ENCODE peak calls at places on chromosomes 16 and 17, in four cellular contexts. H is OCI-LY7; B is CD8-positive, alpha-beta T cell; A is breast epithelium. T is an unnamed sample.

GRCh38 chr16:66152841-66153525 is 213.5 kb upstream of the CDH5 start:
- DNase-seq in H (no peak), B (no peak), A (no peak), T (peak; percentile 86)

GRCh38 chr17:66779186-66779585 is 55.7 kb upstream of the CACNG5 start:
- DNase-seq in H (no peak), B (no peak), A (no peak), T (no peak)

GRCh38 chr17:76691379-76692191 is 19.2 kb downstream of the MXRA7 start:
- DNase-seq in H (no peak), B (no peak), A (no peak), T (no peak)

GRCh38 chr17:81492202-81492601 is 20.4 kb downstream of the ACTG1 start:
- DNase-seq in H (no peak), B (no peak), A (no peak), T (no peak)

GRCh38 chr16:27322858-27323780 is 9.3 kb downstream of the IL4R start:
- DNase-seq in H (no peak), B (no peak), A (peak; percentile 67), T (no peak)

GRCh38 chr16:11309895-11310633 is 28.9 kb upstream of the PRM1 start:
- DNase-seq in H (peak; percentile 99), B (no peak), A (no peak), T (no peak)

GRCh38 chr17:28478940-28479615 is 5.6 kb downstream of the SLC13A2 start:
- DNase-seq in H (no peak), B (no peak), A (no peak), T (no peak)

GRCh38 chr16:1960665-1961630 is 1.6 kb downstream of the NDUFB10 start:
- DNase-seq in H (peak; percentile 69), B (no peak), A (no peak), T (no peak)

GRCh38 chr16:85651822-85652430 is 36.8 kb downstream of the GINS2 start:
- DNase-seq in H (no peak), B (no peak), A (no peak), T (no peak)

DNA sequence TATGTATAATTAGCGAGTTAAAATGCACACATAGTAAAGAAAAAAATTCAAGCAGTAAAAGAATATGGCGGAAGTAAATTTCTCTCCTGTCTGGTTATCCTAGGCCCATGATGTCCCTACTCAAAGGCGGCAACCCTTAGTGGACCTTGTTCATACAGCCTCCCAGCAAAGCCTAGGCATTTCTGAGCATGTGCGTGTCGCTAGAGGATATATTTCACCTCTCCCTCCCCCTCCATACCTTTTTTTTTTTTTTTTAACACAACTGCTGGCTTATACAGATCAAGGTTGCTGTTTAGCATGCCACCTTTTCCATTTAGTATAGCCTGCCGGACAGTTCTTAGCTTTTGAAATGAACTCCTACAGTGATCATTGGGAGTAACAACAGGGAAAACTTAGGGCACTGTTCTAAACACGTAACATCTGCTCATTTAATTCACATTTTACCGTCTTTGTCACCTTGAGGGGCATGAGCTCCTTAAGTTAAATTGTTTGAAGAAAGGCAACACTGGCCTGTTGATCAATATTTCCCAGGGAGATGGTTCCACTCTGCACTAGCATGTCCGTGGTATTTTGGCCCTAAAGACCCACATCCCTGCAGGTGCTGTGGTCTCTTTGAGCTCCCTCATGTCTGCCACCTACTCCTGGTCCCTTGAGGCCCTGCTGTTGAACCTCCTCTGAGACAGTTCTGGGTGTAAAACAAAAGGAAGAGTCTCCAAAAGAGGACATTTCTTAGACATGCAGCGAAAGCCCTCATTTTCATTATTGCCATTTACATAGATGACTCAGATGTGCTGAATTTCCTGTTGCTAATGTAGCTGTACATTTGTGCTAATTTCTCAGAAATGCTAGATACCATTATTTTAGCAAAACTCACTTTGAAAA is 4.1 kb upstream of the TNFRSF13B start:
- DNase-seq in H (peak; percentile 85), B (no peak), A (no peak), T (no peak)
- H3K4me3 ChIP-seq in H (peak overlapping the region; percentile 45), B (no peak overlapping the region), A (no peak overlapping the region), T (no peak overlapping the region)

DNA sequence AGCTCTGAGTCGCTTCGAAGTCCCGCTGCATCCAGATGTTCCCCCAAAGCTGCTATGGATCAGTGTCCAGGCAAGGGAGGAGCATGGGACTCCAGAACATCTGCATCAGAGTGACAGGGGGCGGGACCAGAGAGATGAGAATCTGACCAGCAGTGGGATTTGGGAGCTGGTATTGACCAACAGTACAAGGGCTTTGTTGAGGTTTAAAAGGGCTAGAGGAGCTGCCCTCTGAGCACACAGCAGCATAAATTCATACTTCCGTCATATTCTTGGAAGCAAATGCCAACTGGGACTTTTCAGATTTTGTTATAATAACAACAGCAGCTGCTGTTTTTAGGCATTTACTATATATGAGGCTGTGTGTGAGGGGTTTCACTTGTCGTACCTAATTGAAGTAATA is 10.6 kb downstream of the RBFOX1 start:
- DNase-seq in H (no peak), B (no peak), A (no peak), T (no peak)
- TF ChIP-seq CTCF in H (no peak), B (no peak), A (no peak), T (no peak)

DNA sequence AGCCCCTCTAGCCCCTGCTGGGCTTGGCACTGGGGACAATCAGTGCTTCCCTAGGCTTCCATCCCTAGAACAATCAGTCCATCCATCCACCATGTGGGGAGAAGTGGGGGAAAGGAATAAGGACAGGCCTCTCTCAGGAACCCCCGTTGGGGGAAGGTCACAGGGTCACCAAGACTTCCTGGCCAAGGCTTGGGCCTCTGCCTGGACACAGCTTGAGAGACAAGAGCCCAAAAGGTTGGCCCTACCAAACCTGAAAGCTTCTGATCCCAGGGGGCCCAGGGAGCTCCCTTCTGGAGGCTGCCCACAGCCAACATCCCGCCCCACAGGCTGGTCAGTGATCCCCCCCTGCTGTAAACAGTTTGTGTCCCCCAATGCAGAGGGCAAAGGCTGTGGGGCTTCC is 16.2 kb upstream of the MTMR4 start:
- DNase-seq in H (no peak), B (no peak), A (no peak), T (no peak)
- H3K4me3 ChIP-seq in H (no peak overlapping the region), B (no peak overlapping the region), A (peak overlapping the region; percentile 68), T (peak overlapping the region; percentile 50)

GRCh38 chr16:31700530-31701388 is 172.8 kb upstream of the ZNF267 start:
- DNase-seq in H (peak; percentile 92), B (peak; percentile 79), A (peak; percentile 84), T (peak; percentile 68)
- TF ChIP-seq CTCF in H (no peak), B (no peak), A (no peak), T (peak; percentile 25)

GRCh38 chr17:78132086-78132676 is 1.6 kb downstream of the TMC8 start:
- DNase-seq in H (peak; percentile 80), B (peak; percentile 67), A (no peak), T (no peak)

GRCh38 chr17:78134899-78135385 is 4.4 kb downstream of the TMC8 start:
- DNase-seq in H (no peak), B (no peak), A (no peak), T (no peak)

GRCh38 chr17:78133971-78134898 is 3.7 kb downstream of the TMC8 start:
- DNase-seq in H (peak; percentile 91), B (peak; percentile 65), A (no peak), T (no peak)

GRCh38 chr17:78132767-78133178 is 2.2 kb downstream of the TMC8 start:
- DNase-seq in H (no peak), B (no peak), A (no peak), T (no peak)

GRCh38 chr17:78133179-78133951 is 2.8 kb downstream of the TMC8 start:
- DNase-seq in H (no peak), B (no peak), A (no peak), T (no peak)
- H3K4me3 ChIP-seq in H (peak overlapping the region; percentile 81), B (peak overlapping the region; percentile 95), A (no peak overlapping the region), T (no peak overlapping the region)

GRCh38 chr17:39153541-39154111 is 2.2 kb upstream of the PLXDC1 start:
- DNase-seq in H (peak; percentile 85), B (peak; percentile 92), A (peak; percentile 97), T (peak; percentile 75)
- TF ChIP-seq CTCF in H (no peak), B (no peak), A (peak; percentile 37), T (peak; percentile 24)

GRCh38 chr16:17404903-17405691 is 65.7 kb downstream of the XYLT1 start:
- DNase-seq in H (no peak), B (no peak), A (no peak), T (peak; percentile 62)
- H3K4me3 ChIP-seq in H (no peak overlapping the region), B (no peak overlapping the region), A (peak overlapping the region; percentile 13), T (no peak overlapping the region)